ENCODE peak calls at places on chromosomes 4 and X, in six cellular contexts. M, N, B, H, V and A are unnamed samples.

GRCh38 chr4:5554376-5554775 is 154.0 kb downstream of the EVC2 start:
- DNase-seq in M (peak), N (no peak), B (no peak), H (no peak), V (no peak), A (no peak)

GRCh38 chr4:15077969-15078368 is 75.7 kb downstream of the CPEB2 start:
- DNase-seq in M (no peak), N (no peak), B (peak), H (no peak), V (no peak), A (peak)

GRCh38 chrX:46180258-46180687 is 364.9 kb downstream of the ZNF674 start:
- DNase-seq in M (no peak), N (no peak), B (peak), H (peak), V (no peak), A (peak)

GRCh38 chr4:74100531-74100930 is 1.5 kb upstream of the CXCL2 start:
- DNase-seq in M (no peak), N (no peak), B (no peak), H (no peak), V (no peak), A (no peak)

GRCh38 chr4:55398461-55398860 is 2.7 kb downstream of the TMEM165 start:
- DNase-seq in M (no peak), N (no peak), B (peak), H (no peak), V (no peak), A (peak)

GRCh38 chr4:74451214-74451661 is 6.3 kb downstream of the AREG start:
- DNase-seq in M (peak), N (no peak), B (peak), H (no peak), V (no peak), A (peak)

GRCh38 chr4:95151255-95151654 is 393.5 kb downstream of the BMPR1B start:
- DNase-seq in M (no peak), N (no peak), B (no peak), H (no peak), V (no peak), A (no peak)

GRCh38 chr4:3729188-3729884 is 36.8 kb upstream of the ADRA2C start:
- DNase-seq in M (no peak), N (no peak), B (peak), H (peak), V (no peak), A (peak)

GRCh38 chrX:86604620-86605019 is 456.4 kb downstream of the DACH2 start:
- DNase-seq in M (no peak), N (no peak), B (no peak), H (no peak), V (no peak), A (no peak)

GRCh38 chr4:143025111-143025704 is 159.5 kb upstream of the USP38 start:
- DNase-seq in M (peak), N (no peak), B (peak), H (peak), V (no peak), A (peak)

GRCh38 chr4:4995866-4996265 is 23.4 kb downstream of the CYTL1 start:
- DNase-seq in M (no peak), N (no peak), B (peak), H (no peak), V (no peak), A (peak)

GRCh38 chr4:188971125-188971524 is 831.9 kb downstream of the TRIML1 start:
- DNase-seq in M (peak), N (no peak), B (no peak), H (no peak), V (no peak), A (peak)

GRCh38 chrX:70433848-70434351 is 10.7 kb upstream of the DLG3 start:
- DNase-seq in M (peak), N (peak), B (peak), H (no peak), V (peak), A (peak)